ENCODE peak calls at places on chromosomes 1 and 21, in seven cellular contexts. One of them, this sample, is unnamed.

GRCh38 chr1:154729598-154729997 is 121.6 kb upstream of the ADAR start:
- DNase-seq in right lobe of liver: no peak
- DNase-seq in A673: no peak
- DNase-seq in upper lobe of left lung: no peak
- DNase-seq in HCT116: no peak
- DNase-seq in tibial nerve: no peak
- DNase-seq in thoracic aorta: no peak
- DNase-seq in this sample: no peak

GRCh38 chr1:178993559-178993958 is 32.1 kb upstream of the FAM20B start:
- DNase-seq in right lobe of liver: no peak
- DNase-seq in A673: no peak
- DNase-seq in upper lobe of left lung: no peak
- DNase-seq in HCT116: no peak
- DNase-seq in tibial nerve: no peak
- DNase-seq in thoracic aorta: no peak
- DNase-seq in this sample: no peak

GRCh38 chr1:24720152-24720551 is 25.1 kb upstream of the CLIC4 start:
- DNase-seq in right lobe of liver: peak; percentile 75
- DNase-seq in A673: no peak
- DNase-seq in upper lobe of left lung: peak; percentile 81
- DNase-seq in HCT116: no peak
- DNase-seq in tibial nerve: peak; percentile 70
- DNase-seq in thoracic aorta: peak; percentile 71
- DNase-seq in this sample: peak; percentile 70

GRCh38 chr1:58919986-58920376 is 136.1 kb upstream of the JUN start:
- DNase-seq in right lobe of liver: no peak
- DNase-seq in A673: no peak
- DNase-seq in upper lobe of left lung: no peak
- DNase-seq in HCT116: no peak
- DNase-seq in tibial nerve: no peak
- DNase-seq in thoracic aorta: no peak
- DNase-seq in this sample: no peak

GRCh38 chr1:202197670-202198359 is 4.2 kb downstream of the LGR6 start:
- DNase-seq in right lobe of liver: no peak
- DNase-seq in A673: no peak
- DNase-seq in upper lobe of left lung: no peak
- DNase-seq in HCT116: no peak
- DNase-seq in tibial nerve: no peak
- DNase-seq in thoracic aorta: no peak
- DNase-seq in this sample: no peak

GRCh38 chr1:169697769-169698168 is 13.7 kb downstream of the SELL start:
- DNase-seq in right lobe of liver: no peak
- DNase-seq in A673: no peak
- DNase-seq in upper lobe of left lung: no peak
- DNase-seq in HCT116: no peak
- DNase-seq in tibial nerve: no peak
- DNase-seq in thoracic aorta: no peak
- DNase-seq in this sample: no peak

GRCh38 chr1:86382878-86383277 is 13.2 kb downstream of the ODF2L start:
- DNase-seq in right lobe of liver: no peak
- DNase-seq in A673: peak; percentile 2
- DNase-seq in upper lobe of left lung: no peak
- DNase-seq in HCT116: no peak
- DNase-seq in tibial nerve: no peak
- DNase-seq in thoracic aorta: no peak
- DNase-seq in this sample: no peak

GRCh38 chr1:192793983-192794767 is 14.7 kb upstream of the RGS2 start:
- DNase-seq in right lobe of liver: no peak
- DNase-seq in A673: peak; percentile 14
- DNase-seq in upper lobe of left lung: no peak
- DNase-seq in HCT116: no peak
- DNase-seq in tibial nerve: no peak
- DNase-seq in thoracic aorta: no peak
- DNase-seq in this sample: no peak

GRCh38 chr1:1894354-1895049 is 3.6 kb upstream of the GNB1 start:
- DNase-seq in right lobe of liver: no peak
- DNase-seq in A673: peak; percentile 47
- DNase-seq in upper lobe of left lung: no peak
- DNase-seq in HCT116: no peak
- DNase-seq in tibial nerve: no peak
- DNase-seq in thoracic aorta: no peak
- DNase-seq in this sample: no peak

GRCh38 chr1:89989791-89990190 is 5.1 kb upstream of the ZNF326 start:
- DNase-seq in right lobe of liver: no peak
- DNase-seq in A673: no peak
- DNase-seq in upper lobe of left lung: no peak
- DNase-seq in HCT116: no peak
- DNase-seq in tibial nerve: no peak
- DNase-seq in thoracic aorta: no peak
- DNase-seq in this sample: no peak

GRCh38 chr1:19450811-19451564 is 34.4 kb downstream of the CAPZB start:
- DNase-seq in right lobe of liver: no peak
- DNase-seq in A673: peak; percentile 67
- DNase-seq in upper lobe of left lung: no peak
- DNase-seq in HCT116: peak; percentile 37
- DNase-seq in tibial nerve: no peak
- DNase-seq in thoracic aorta: no peak
- DNase-seq in this sample: no peak

GRCh38 chr1:244344001-244344400 is 107.7 kb downstream of the ADSS2 start:
- DNase-seq in right lobe of liver: no peak
- DNase-seq in A673: no peak
- DNase-seq in upper lobe of left lung: no peak
- DNase-seq in HCT116: no peak
- DNase-seq in tibial nerve: no peak
- DNase-seq in thoracic aorta: no peak
- DNase-seq in this sample: no peak

GRCh38 chr1:101309334-101310221 is 72.8 kb downstream of the S1PR1 start:
- DNase-seq in right lobe of liver: peak; percentile 76
- DNase-seq in A673: peak; percentile 66
- DNase-seq in upper lobe of left lung: peak; percentile 49
- DNase-seq in HCT116: no peak
- DNase-seq in tibial nerve: no peak
- DNase-seq in thoracic aorta: no peak
- DNase-seq in this sample: no peak

GRCh38 chr21:37793660-37794059 is 122.6 kb downstream of the KCNJ6 start:
- DNase-seq in right lobe of liver: no peak
- DNase-seq in A673: no peak
- DNase-seq in upper lobe of left lung: no peak
- DNase-seq in HCT116: no peak
- DNase-seq in tibial nerve: no peak
- DNase-seq in thoracic aorta: no peak
- DNase-seq in this sample: no peak

DNA sequence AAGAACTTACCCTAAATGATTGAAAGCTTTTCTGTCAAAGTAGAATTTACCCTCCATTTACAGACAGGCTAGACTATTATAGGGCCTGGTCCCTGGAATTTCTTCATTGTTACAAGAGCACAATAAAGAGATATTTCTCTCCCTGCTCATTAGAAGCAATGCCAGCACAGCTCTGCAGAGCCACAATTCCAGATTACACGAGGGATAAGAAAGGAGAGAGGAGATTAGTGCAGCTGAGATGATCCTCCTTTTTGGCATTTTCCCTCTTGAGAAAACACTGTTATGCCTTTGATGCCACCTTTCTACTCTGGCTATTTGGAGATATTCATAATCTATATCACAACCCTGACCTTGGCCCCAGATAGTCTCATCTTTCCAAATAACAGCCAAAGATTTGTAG is 1119.5 kb upstream of the TMPRSS15 start:
- DNase-seq in right lobe of liver: no peak
- DNase-seq in A673: no peak
- DNase-seq in upper lobe of left lung: no peak
- DNase-seq in HCT116: no peak
- DNase-seq in tibial nerve: no peak
- DNase-seq in thoracic aorta: no peak
- DNase-seq in this sample: no peak
- H3K4me1 ChIP-seq in right lobe of liver: no peaks in the 10 kb centered on the region
- H3K4me1 ChIP-seq in A673: no peaks in the 10 kb centered on the region
- H3K4me1 ChIP-seq in upper lobe of left lung: no peaks in the 10 kb centered on the region
- H3K4me1 ChIP-seq in HCT116: no peaks in the 10 kb centered on the region
- H3K4me1 ChIP-seq in tibial nerve: no peaks in the 10 kb centered on the region
- H3K4me1 ChIP-seq in thoracic aorta: no peaks in the 10 kb centered on the region
- H3K4me1 ChIP-seq in this sample: no peaks in the 10 kb centered on the region

GRCh38 chr1:228809621-228810313 is 74.5 kb downstream of the RHOU start:
- DNase-seq in right lobe of liver: peak; percentile 79
- DNase-seq in A673: no peak
- DNase-seq in upper lobe of left lung: no peak
- DNase-seq in HCT116: no peak
- DNase-seq in tibial nerve: no peak
- DNase-seq in thoracic aorta: no peak
- DNase-seq in this sample: no peak
- TF ChIP-seq CTCF in right lobe of liver: no peak
- TF ChIP-seq CTCF in A673: no peak
- TF ChIP-seq CTCF in upper lobe of left lung: no peak
- TF ChIP-seq CTCF in HCT116: no peak
- TF ChIP-seq CTCF in tibial nerve: no peak
- TF ChIP-seq CTCF in thoracic aorta: no peak
- TF ChIP-seq CTCF in this sample: no peak

GRCh38 chr1:48302652-48303051 is 80.1 kb downstream of the SLC5A9 start:
- DNase-seq in right lobe of liver: no peak
- DNase-seq in A673: no peak
- DNase-seq in upper lobe of left lung: no peak
- DNase-seq in HCT116: no peak
- DNase-seq in tibial nerve: no peak
- DNase-seq in thoracic aorta: no peak
- DNase-seq in this sample: no peak
- H3K4me3 ChIP-seq in right lobe of liver: no peak overlapping the region
- H3K4me3 ChIP-seq in A673: no peak overlapping the region
- H3K4me3 ChIP-seq in upper lobe of left lung: no peak overlapping the region
- H3K4me3 ChIP-seq in HCT116: no peak overlapping the region
- H3K4me3 ChIP-seq in tibial nerve: no peak overlapping the region
- H3K4me3 ChIP-seq in thoracic aorta: no peak overlapping the region
- H3K4me3 ChIP-seq in this sample: no peak overlapping the region

GRCh38 chr1:8023287-8023994 is 2.7 kb downstream of the ERRFI1 start:
- DNase-seq in right lobe of liver: no peak
- DNase-seq in A673: no peak
- DNase-seq in upper lobe of left lung: no peak
- DNase-seq in HCT116: no peak
- DNase-seq in tibial nerve: no peak
- DNase-seq in thoracic aorta: no peak
- DNase-seq in this sample: no peak

GRCh38 chr1:8023995-8024313 is 2.2 kb downstream of the ERRFI1 start:
- DNase-seq in right lobe of liver: no peak
- DNase-seq in A673: peak; percentile 45
- DNase-seq in upper lobe of left lung: no peak
- DNase-seq in HCT116: no peak
- DNase-seq in tibial nerve: no peak
- DNase-seq in thoracic aorta: no peak
- DNase-seq in this sample: no peak

GRCh38 chr1:8025061-8025670 is 943 bp downstream of the ERRFI1 start:
- DNase-seq in right lobe of liver: no peak
- DNase-seq in A673: no peak
- DNase-seq in upper lobe of left lung: no peak
- DNase-seq in HCT116: no peak
- DNase-seq in tibial nerve: no peak
- DNase-seq in thoracic aorta: no peak
- DNase-seq in this sample: no peak

GRCh38 chr1:8025671-8026144 is 401 bp downstream of the ERRFI1 start:
- DNase-seq in right lobe of liver: no peak
- DNase-seq in A673: no peak
- DNase-seq in upper lobe of left lung: no peak
- DNase-seq in HCT116: no peak
- DNase-seq in tibial nerve: no peak
- DNase-seq in thoracic aorta: no peak
- DNase-seq in this sample: no peak

GRCh38 chr1:8024329-8024728 is 1.8 kb downstream of the ERRFI1 start:
- DNase-seq in right lobe of liver: no peak
- DNase-seq in A673: no peak
- DNase-seq in upper lobe of left lung: no peak
- DNase-seq in HCT116: no peak
- DNase-seq in tibial nerve: no peak
- DNase-seq in thoracic aorta: no peak
- DNase-seq in this sample: no peak
- H3K4me1 ChIP-seq in right lobe of liver: no peaks in the 10 kb centered on the region
- H3K4me1 ChIP-seq in A673: peaks cover 74% of the 10 kb centered on the region
- H3K4me1 ChIP-seq in upper lobe of left lung: peaks cover 47% of the 10 kb centered on the region
- H3K4me1 ChIP-seq in HCT116: peaks cover 73% of the 10 kb centered on the region
- H3K4me1 ChIP-seq in tibial nerve: peaks cover 3% of the 10 kb centered on the region
- H3K4me1 ChIP-seq in thoracic aorta: peaks cover 80% of the 10 kb centered on the region
- H3K4me1 ChIP-seq in this sample: peaks cover 47% of the 10 kb centered on the region

GRCh38 chr1:172530000-172530399 is 3.0 kb upstream of the SUCO start:
- DNase-seq in right lobe of liver: no peak
- DNase-seq in A673: no peak
- DNase-seq in upper lobe of left lung: no peak
- DNase-seq in HCT116: no peak
- DNase-seq in tibial nerve: no peak
- DNase-seq in thoracic aorta: no peak
- DNase-seq in this sample: no peak
- TF ChIP-seq CTCF in right lobe of liver: no peak
- TF ChIP-seq CTCF in A673: no peak
- TF ChIP-seq CTCF in upper lobe of left lung: no peak
- TF ChIP-seq CTCF in HCT116: no peak
- TF ChIP-seq CTCF in tibial nerve: no peak
- TF ChIP-seq CTCF in thoracic aorta: no peak
- TF ChIP-seq CTCF in this sample: no peak

DNA sequence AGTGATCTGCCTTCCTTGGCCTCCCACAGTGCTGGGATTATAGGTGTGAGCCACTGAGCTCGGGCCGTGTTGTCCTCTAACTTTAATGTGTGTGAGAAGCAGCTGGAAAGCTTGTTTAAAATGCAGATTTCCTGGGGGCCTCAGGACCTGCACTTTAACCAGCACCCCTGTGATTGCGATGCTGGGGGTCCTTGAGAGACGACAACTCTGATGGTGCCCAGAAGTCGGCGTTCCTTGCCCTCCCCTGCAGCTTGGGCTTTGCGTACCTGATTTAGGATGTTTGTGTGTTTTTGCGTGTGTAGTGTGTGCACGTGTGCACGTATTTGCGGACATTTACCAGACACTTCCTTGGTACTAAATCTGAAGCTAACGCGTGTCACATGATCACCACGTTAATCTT is 10.9 kb downstream of the IFNGR2 start:
- DNase-seq in right lobe of liver: no peak
- DNase-seq in A673: no peak
- DNase-seq in upper lobe of left lung: no peak
- DNase-seq in HCT116: no peak
- DNase-seq in tibial nerve: no peak
- DNase-seq in thoracic aorta: no peak
- DNase-seq in this sample: no peak
- H3K4me3 ChIP-seq in right lobe of liver: no peak overlapping the region
- H3K4me3 ChIP-seq in A673: no peak overlapping the region
- H3K4me3 ChIP-seq in upper lobe of left lung: no peak overlapping the region
- H3K4me3 ChIP-seq in HCT116: no peak overlapping the region
- H3K4me3 ChIP-seq in tibial nerve: no peak overlapping the region
- H3K4me3 ChIP-seq in thoracic aorta: no peak overlapping the region
- H3K4me3 ChIP-seq in this sample: no peak overlapping the region

This sample was measured in RWPE2.